ENCODE peak calls at places on chromosomes 16 and 17, in six cellular contexts. One of them, this sample, is unnamed.

GRCh38 chr17:8147141-8147804 is 4.9 kb downstream of the PER1 start:
- DNase-seq in EL: no peak
- DNase-seq in stimulated activated CD8-positive, alpha-beta memory T cell treated with anti-CD3 and anti-CD28 coated beads, Interleukin-12 subunit alpha, Interleukin-12 subunit beta, amount 100 ng/mL, for 1 hour: no peak
- DNase-seq in amniotic stem cell: no peak
- DNase-seq in neural crest cell: no peak
- DNase-seq in Panc1: no peak
- DNase-seq in this sample: no peak

GRCh38 chr17:42519546-42520444 is 16.2 kb upstream of the NAGLU start:
- DNase-seq in amniotic stem cell: peak
- DNase-seq in Panc1: peak
- DNase-seq in EL: peak
- DNase-seq in neural crest cell: peak
- DNase-seq in stimulated activated CD8-positive, alpha-beta memory T cell treated with anti-CD3 and anti-CD28 coated beads, Interleukin-12 subunit alpha, Interleukin-12 subunit beta, amount 100 ng/mL, for 1 hour: no peak
- DNase-seq in this sample: peak

GRCh38 chr17:82836823-82837357 is 2.9 kb downstream of the ZNF750 start:
- DNase-seq in Panc1: no peak
- DNase-seq in stimulated activated CD8-positive, alpha-beta memory T cell treated with anti-CD3 and anti-CD28 coated beads, Interleukin-12 subunit alpha, Interleukin-12 subunit beta, amount 100 ng/mL, for 1 hour: no peak
- DNase-seq in neural crest cell: no peak
- DNase-seq in EL: no peak
- DNase-seq in amniotic stem cell: no peak
- DNase-seq in this sample: no peak

GRCh38 chr16:11179569-11179968 is 76.4 kb downstream of the SOCS1 start:
- DNase-seq in neural crest cell: no peak
- DNase-seq in Panc1: no peak
- DNase-seq in stimulated activated CD8-positive, alpha-beta memory T cell treated with anti-CD3 and anti-CD28 coated beads, Interleukin-12 subunit alpha, Interleukin-12 subunit beta, amount 100 ng/mL, for 1 hour: no peak
- DNase-seq in EL: no peak
- DNase-seq in amniotic stem cell: no peak
- DNase-seq in this sample: no peak

GRCh38 chr17:80455328-80455710 is 21.1 kb downstream of the NPTX1 start:
- DNase-seq in amniotic stem cell: no peak
- DNase-seq in neural crest cell: peak
- DNase-seq in EL: peak
- DNase-seq in stimulated activated CD8-positive, alpha-beta memory T cell treated with anti-CD3 and anti-CD28 coated beads, Interleukin-12 subunit alpha, Interleukin-12 subunit beta, amount 100 ng/mL, for 1 hour: no peak
- DNase-seq in Panc1: no peak
- DNase-seq in this sample: no peak

GRCh38 chr16:57329718-57330327 is 28.8 kb upstream of the CCL22 start:
- DNase-seq in Panc1: no peak
- DNase-seq in amniotic stem cell: no peak
- DNase-seq in EL: no peak
- DNase-seq in stimulated activated CD8-positive, alpha-beta memory T cell treated with anti-CD3 and anti-CD28 coated beads, Interleukin-12 subunit alpha, Interleukin-12 subunit beta, amount 100 ng/mL, for 1 hour: no peak
- DNase-seq in neural crest cell: no peak
- DNase-seq in this sample: no peak

GRCh38 chr17:39096435-39097158 is 54.8 kb downstream of the PLXDC1 start:
- DNase-seq in stimulated activated CD8-positive, alpha-beta memory T cell treated with anti-CD3 and anti-CD28 coated beads, Interleukin-12 subunit alpha, Interleukin-12 subunit beta, amount 100 ng/mL, for 1 hour: peak
- DNase-seq in neural crest cell: no peak
- DNase-seq in EL: no peak
- DNase-seq in amniotic stem cell: no peak
- DNase-seq in Panc1: no peak
- DNase-seq in this sample: no peak

GRCh38 chr17:17058304-17058703 is 16.0 kb downstream of the MPRIP start:
- DNase-seq in stimulated activated CD8-positive, alpha-beta memory T cell treated with anti-CD3 and anti-CD28 coated beads, Interleukin-12 subunit alpha, Interleukin-12 subunit beta, amount 100 ng/mL, for 1 hour: no peak
- DNase-seq in EL: no peak
- DNase-seq in amniotic stem cell: no peak
- DNase-seq in neural crest cell: no peak
- DNase-seq in Panc1: no peak
- DNase-seq in this sample: no peak

GRCh38 chr16:57012353-57012752 is 23.0 kb downstream of the NLRC5 start:
- DNase-seq in Panc1: no peak
- DNase-seq in EL: no peak
- DNase-seq in neural crest cell: no peak
- DNase-seq in amniotic stem cell: no peak
- DNase-seq in stimulated activated CD8-positive, alpha-beta memory T cell treated with anti-CD3 and anti-CD28 coated beads, Interleukin-12 subunit alpha, Interleukin-12 subunit beta, amount 100 ng/mL, for 1 hour: no peak
- DNase-seq in this sample: no peak

GRCh38 chr17:42928714-42929496 is 28.3 kb downstream of the G6PC1 start:
- DNase-seq in Panc1: no peak
- DNase-seq in stimulated activated CD8-positive, alpha-beta memory T cell treated with anti-CD3 and anti-CD28 coated beads, Interleukin-12 subunit alpha, Interleukin-12 subunit beta, amount 100 ng/mL, for 1 hour: no peak
- DNase-seq in neural crest cell: peak
- DNase-seq in amniotic stem cell: peak
- DNase-seq in EL: peak
- DNase-seq in this sample: peak

GRCh38 chr17:67246648-67247415 is 1.8 kb upstream of the HELZ start:
- DNase-seq in stimulated activated CD8-positive, alpha-beta memory T cell treated with anti-CD3 and anti-CD28 coated beads, Interleukin-12 subunit alpha, Interleukin-12 subunit beta, amount 100 ng/mL, for 1 hour: peak
- DNase-seq in neural crest cell: no peak
- DNase-seq in amniotic stem cell: no peak
- DNase-seq in Panc1: no peak
- DNase-seq in EL: peak
- DNase-seq in this sample: no peak

GRCh38 chr17:76530489-76530814 is 7.1 kb downstream of the CYGB start:
- DNase-seq in Panc1: no peak
- DNase-seq in neural crest cell: no peak
- DNase-seq in amniotic stem cell: no peak
- DNase-seq in EL: peak
- DNase-seq in stimulated activated CD8-positive, alpha-beta memory T cell treated with anti-CD3 and anti-CD28 coated beads, Interleukin-12 subunit alpha, Interleukin-12 subunit beta, amount 100 ng/mL, for 1 hour: no peak
- DNase-seq in this sample: no peak

GRCh38 chr16:57245472-57246113 is 534 bp downstream of the ARL2BP start:
- DNase-seq in Panc1: no peak
- DNase-seq in amniotic stem cell: no peak
- DNase-seq in EL: peak
- DNase-seq in neural crest cell: peak
- DNase-seq in stimulated activated CD8-positive, alpha-beta memory T cell treated with anti-CD3 and anti-CD28 coated beads, Interleukin-12 subunit alpha, Interleukin-12 subunit beta, amount 100 ng/mL, for 1 hour: no peak
- DNase-seq in this sample: no peak

GRCh38 chr17:32936894-32937500 is 9.0 kb downstream of the TMEM98 start:
- DNase-seq in EL: peak
- DNase-seq in amniotic stem cell: no peak
- DNase-seq in neural crest cell: peak
- DNase-seq in Panc1: peak
- DNase-seq in stimulated activated CD8-positive, alpha-beta memory T cell treated with anti-CD3 and anti-CD28 coated beads, Interleukin-12 subunit alpha, Interleukin-12 subunit beta, amount 100 ng/mL, for 1 hour: peak
- DNase-seq in this sample: no peak

GRCh38 chr16:67158637-67159600 is 790 bp downstream of the TRADD start:
- DNase-seq in Panc1: no peak
- DNase-seq in amniotic stem cell: no peak
- DNase-seq in stimulated activated CD8-positive, alpha-beta memory T cell treated with anti-CD3 and anti-CD28 coated beads, Interleukin-12 subunit alpha, Interleukin-12 subunit beta, amount 100 ng/mL, for 1 hour: peak
- DNase-seq in neural crest cell: no peak
- DNase-seq in EL: peak
- DNase-seq in this sample: no peak

GRCh38 chr16:85605051-85605911 is 7.8 kb upstream of the GSE1 start:
- DNase-seq in stimulated activated CD8-positive, alpha-beta memory T cell treated with anti-CD3 and anti-CD28 coated beads, Interleukin-12 subunit alpha, Interleukin-12 subunit beta, amount 100 ng/mL, for 1 hour: no peak
- DNase-seq in amniotic stem cell: no peak
- DNase-seq in EL: no peak
- DNase-seq in neural crest cell: no peak
- DNase-seq in Panc1: no peak
- DNase-seq in this sample: no peak

GRCh38 chr16:4239682-4240175 is 2.2 kb downstream of the SRL start:
- DNase-seq in neural crest cell: no peak
- DNase-seq in amniotic stem cell: no peak
- DNase-seq in stimulated activated CD8-positive, alpha-beta memory T cell treated with anti-CD3 and anti-CD28 coated beads, Interleukin-12 subunit alpha, Interleukin-12 subunit beta, amount 100 ng/mL, for 1 hour: no peak
- DNase-seq in EL: no peak
- DNase-seq in Panc1: no peak
- DNase-seq in this sample: no peak

GRCh38 chr17:1485748-1486376 is 6.6 kb downstream of the MYO1C start:
- DNase-seq in stimulated activated CD8-positive, alpha-beta memory T cell treated with anti-CD3 and anti-CD28 coated beads, Interleukin-12 subunit alpha, Interleukin-12 subunit beta, amount 100 ng/mL, for 1 hour: no peak
- DNase-seq in EL: peak
- DNase-seq in neural crest cell: no peak
- DNase-seq in amniotic stem cell: peak
- DNase-seq in Panc1: no peak
- DNase-seq in this sample: no peak

GRCh38 chr16:89924298-89924924 is 1.3 kb downstream of the TUBB3 start:
- DNase-seq in stimulated activated CD8-positive, alpha-beta memory T cell treated with anti-CD3 and anti-CD28 coated beads, Interleukin-12 subunit alpha, Interleukin-12 subunit beta, amount 100 ng/mL, for 1 hour: no peak
- DNase-seq in Panc1: no peak
- DNase-seq in EL: peak
- DNase-seq in amniotic stem cell: no peak
- DNase-seq in neural crest cell: peak
- DNase-seq in this sample: no peak

GRCh38 chr17:48541036-48541573 is 3.8 kb downstream of the HOXB2 start:
- DNase-seq in Panc1: no peak
- DNase-seq in stimulated activated CD8-positive, alpha-beta memory T cell treated with anti-CD3 and anti-CD28 coated beads, Interleukin-12 subunit alpha, Interleukin-12 subunit beta, amount 100 ng/mL, for 1 hour: no peak
- DNase-seq in amniotic stem cell: no peak
- DNase-seq in EL: no peak
- DNase-seq in neural crest cell: no peak
- DNase-seq in this sample: no peak

GRCh38 chr16:50802958-50803357 is 61.1 kb downstream of the CYLD start:
- DNase-seq in neural crest cell: no peak
- DNase-seq in EL: no peak
- DNase-seq in Panc1: no peak
- DNase-seq in stimulated activated CD8-positive, alpha-beta memory T cell treated with anti-CD3 and anti-CD28 coated beads, Interleukin-12 subunit alpha, Interleukin-12 subunit beta, amount 100 ng/mL, for 1 hour: no peak
- DNase-seq in amniotic stem cell: no peak
- DNase-seq in this sample: no peak

GRCh38 chr16:3266873-3267537 is 10.6 kb upstream of the MEFV start:
- DNase-seq in amniotic stem cell: no peak
- DNase-seq in Panc1: peak
- DNase-seq in EL: peak
- DNase-seq in stimulated activated CD8-positive, alpha-beta memory T cell treated with anti-CD3 and anti-CD28 coated beads, Interleukin-12 subunit alpha, Interleukin-12 subunit beta, amount 100 ng/mL, for 1 hour: no peak
- DNase-seq in neural crest cell: no peak
- DNase-seq in this sample: peak

GRCh38 chr17:5780476-5780875 is 196.2 kb upstream of the NLRP1 start:
- DNase-seq in EL: peak
- DNase-seq in Panc1: no peak
- DNase-seq in amniotic stem cell: peak
- DNase-seq in stimulated activated CD8-positive, alpha-beta memory T cell treated with anti-CD3 and anti-CD28 coated beads, Interleukin-12 subunit alpha, Interleukin-12 subunit beta, amount 100 ng/mL, for 1 hour: no peak
- DNase-seq in neural crest cell: no peak
- DNase-seq in this sample: peak

GRCh38 chr17:49035470-49036269 is 38.5 kb downstream of the IGF2BP1 start:
- DNase-seq in stimulated activated CD8-positive, alpha-beta memory T cell treated with anti-CD3 and anti-CD28 coated beads, Interleukin-12 subunit alpha, Interleukin-12 subunit beta, amount 100 ng/mL, for 1 hour: no peak
- DNase-seq in Panc1: peak
- DNase-seq in EL: peak
- DNase-seq in neural crest cell: peak
- DNase-seq in amniotic stem cell: no peak
- DNase-seq in this sample: no peak

GRCh38 chr17:21542991-21543390 is 149.3 kb upstream of the KCNJ18 start:
- DNase-seq in neural crest cell: no peak
- DNase-seq in stimulated activated CD8-positive, alpha-beta memory T cell treated with anti-CD3 and anti-CD28 coated beads, Interleukin-12 subunit alpha, Interleukin-12 subunit beta, amount 100 ng/mL, for 1 hour: no peak
- DNase-seq in amniotic stem cell: no peak
- DNase-seq in Panc1: no peak
- DNase-seq in EL: no peak
- DNase-seq in this sample: no peak

GRCh38 chr16:12749076-12749475 is 54.6 kb downstream of the CPPED1 start:
- DNase-seq in amniotic stem cell: no peak
- DNase-seq in stimulated activated CD8-positive, alpha-beta memory T cell treated with anti-CD3 and anti-CD28 coated beads, Interleukin-12 subunit alpha, Interleukin-12 subunit beta, amount 100 ng/mL, for 1 hour: no peak
- DNase-seq in neural crest cell: no peak
- DNase-seq in Panc1: no peak
- DNase-seq in EL: no peak
- DNase-seq in this sample: no peak

GRCh38 chr17:28318759-28319660 is at the start of gene TMEM97:
- DNase-seq in Panc1: peak
- DNase-seq in amniotic stem cell: peak
- DNase-seq in neural crest cell: peak
- DNase-seq in EL: peak
- DNase-seq in stimulated activated CD8-positive, alpha-beta memory T cell treated with anti-CD3 and anti-CD28 coated beads, Interleukin-12 subunit alpha, Interleukin-12 subunit beta, amount 100 ng/mL, for 1 hour: peak
- DNase-seq in this sample: peak

GRCh38 chr17:14748036-14748715 is 447.3 kb downstream of the HS3ST3B1 start:
- DNase-seq in amniotic stem cell: no peak
- DNase-seq in neural crest cell: no peak
- DNase-seq in stimulated activated CD8-positive, alpha-beta memory T cell treated with anti-CD3 and anti-CD28 coated beads, Interleukin-12 subunit alpha, Interleukin-12 subunit beta, amount 100 ng/mL, for 1 hour: no peak
- DNase-seq in Panc1: no peak
- DNase-seq in EL: no peak
- DNase-seq in this sample: no peak

GRCh38 chr17:77085916-77086432 is 54.8 kb upstream of the SEC14L1 start:
- DNase-seq in stimulated activated CD8-positive, alpha-beta memory T cell treated with anti-CD3 and anti-CD28 coated beads, Interleukin-12 subunit alpha, Interleukin-12 subunit beta, amount 100 ng/mL, for 1 hour: no peak
- DNase-seq in EL: no peak
- DNase-seq in neural crest cell: no peak
- DNase-seq in Panc1: no peak
- DNase-seq in amniotic stem cell: no peak
- DNase-seq in this sample: no peak

GRCh38 chr17:59266748-59267147 is 46.4 kb downstream of the GDPD1 start:
- DNase-seq in neural crest cell: no peak
- DNase-seq in amniotic stem cell: no peak
- DNase-seq in EL: no peak
- DNase-seq in stimulated activated CD8-positive, alpha-beta memory T cell treated with anti-CD3 and anti-CD28 coated beads, Interleukin-12 subunit alpha, Interleukin-12 subunit beta, amount 100 ng/mL, for 1 hour: no peak
- DNase-seq in Panc1: no peak
- DNase-seq in this sample: no peak

GRCh38 chr16:24077989-24078388 is 178.1 kb upstream of the CACNG3 start:
- DNase-seq in stimulated activated CD8-positive, alpha-beta memory T cell treated with anti-CD3 and anti-CD28 coated beads, Interleukin-12 subunit alpha, Interleukin-12 subunit beta, amount 100 ng/mL, for 1 hour: no peak
- DNase-seq in EL: no peak
- DNase-seq in Panc1: no peak
- DNase-seq in neural crest cell: no peak
- DNase-seq in amniotic stem cell: no peak
- DNase-seq in this sample: no peak

GRCh38 chr17:40901981-40902862 is 17.2 kb upstream of the KRT20 start:
- DNase-seq in Panc1: no peak
- DNase-seq in amniotic stem cell: no peak
- DNase-seq in neural crest cell: no peak
- DNase-seq in EL: peak
- DNase-seq in stimulated activated CD8-positive, alpha-beta memory T cell treated with anti-CD3 and anti-CD28 coated beads, Interleukin-12 subunit alpha, Interleukin-12 subunit beta, amount 100 ng/mL, for 1 hour: no peak
- DNase-seq in this sample: no peak

GRCh38 chr16:89586853-89587252 is 11.3 kb downstream of the CPNE7 start:
- DNase-seq in stimulated activated CD8-positive, alpha-beta memory T cell treated with anti-CD3 and anti-CD28 coated beads, Interleukin-12 subunit alpha, Interleukin-12 subunit beta, amount 100 ng/mL, for 1 hour: no peak
- DNase-seq in Panc1: no peak
- DNase-seq in amniotic stem cell: no peak
- DNase-seq in EL: no peak
- DNase-seq in neural crest cell: no peak
- DNase-seq in this sample: no peak

GRCh38 chr16:19555938-19556778 is 655 bp downstream of the VPS35L start:
- DNase-seq in neural crest cell: peak
- DNase-seq in stimulated activated CD8-positive, alpha-beta memory T cell treated with anti-CD3 and anti-CD28 coated beads, Interleukin-12 subunit alpha, Interleukin-12 subunit beta, amount 100 ng/mL, for 1 hour: no peak
- DNase-seq in Panc1: peak
- DNase-seq in EL: peak
- DNase-seq in amniotic stem cell: no peak
- DNase-seq in this sample: peak

GRCh38 chr16:80804061-80804450 is 342 bp downstream of the CDYL2 start:
- DNase-seq in EL: peak
- DNase-seq in Panc1: no peak
- DNase-seq in neural crest cell: peak
- DNase-seq in stimulated activated CD8-positive, alpha-beta memory T cell treated with anti-CD3 and anti-CD28 coated beads, Interleukin-12 subunit alpha, Interleukin-12 subunit beta, amount 100 ng/mL, for 1 hour: no peak
- DNase-seq in amniotic stem cell: no peak
- DNase-seq in this sample: peak

GRCh38 chr16:8848939-8849391 is 19.8 kb downstream of the CARHSP1 start:
- DNase-seq in EL: peak
- DNase-seq in amniotic stem cell: peak
- DNase-seq in stimulated activated CD8-positive, alpha-beta memory T cell treated with anti-CD3 and anti-CD28 coated beads, Interleukin-12 subunit alpha, Interleukin-12 subunit beta, amount 100 ng/mL, for 1 hour: no peak
- DNase-seq in Panc1: no peak
- DNase-seq in neural crest cell: no peak
- DNase-seq in this sample: no peak